ENCODE peak calls at places on chromosomes 3 and 15, in five cellular contexts. K is heart right ventricle, R is heart left ventricle, U is RWPE1, A is nephron progenitor cell. Z is an unnamed sample.

GRCh38 chr15:43879386-43880355 is 52.9 kb downstream of the WDR76 start:
- DNase-seq in A (no peak), U (no peak), K (peak), R (peak), Z (no peak)

GRCh38 chr3:52310861-52311566 is 5.1 kb upstream of the DNAH1 start:
- DNase-seq in A (no peak), K (no peak), R (no peak), U (no peak), Z (peak)

GRCh38 chr3:36380171-36381031 is at the start of gene STAC:
- DNase-seq in U (no peak), R (no peak), A (peak), K (peak), Z (no peak)

GRCh38 chr15:60620707-60621106 is 141.8 kb upstream of the ICE2 start:
- DNase-seq in R (no peak), A (peak), U (peak), K (no peak), Z (no peak)

GRCh38 chr3:165170236-165170635 is 25.9 kb downstream of the SLITRK3 start:
- DNase-seq in A (no peak), U (no peak), R (no peak), K (no peak), Z (no peak)

GRCh38 chr15:100090411-100090810 is 251.4 kb downstream of the ADAMTS17 start:
- DNase-seq in A (no peak), U (no peak), R (no peak), K (no peak), Z (no peak)

GRCh38 chr15:72852268-72852667 is 68.7 kb upstream of the ADPGK start:
- DNase-seq in A (no peak), R (peak), K (peak), U (no peak), Z (no peak)

GRCh38 chr3:182392182-182392917 is 401.0 kb upstream of the ATP11B start:
- DNase-seq in U (no peak), R (no peak), A (no peak), K (no peak), Z (no peak)

GRCh38 chr3:108562565-108562964 is 26.7 kb downstream of the CIP2A start:
- DNase-seq in R (no peak), K (no peak), U (no peak), A (no peak), Z (no peak)

Z was measured in brain microvascular endothelial cell.